ENCODE peak calls at places on chromosomes 6 and 20, in four cellular contexts. M is astrocyte of the spinal cord, A is psoas muscle, U is left ventricle myocardium inferior. W is an unnamed sample.

GRCh38 chr6:18415671-18416340 is 28.7 kb downstream of the RNF144B start:
- DNase-seq in M (peak), A (no peak), U (no peak), W (no peak)

GRCh38 chr20:50169329-50169823 is 15.9 kb upstream of the PEDS1 start:
- DNase-seq in M (peak), A (peak), U (peak), W (peak)

GRCh38 chr20:12966468-12967085 is 42.2 kb upstream of the SPTLC3 start:
- DNase-seq in M (peak), A (no peak), U (no peak), W (no peak)

GRCh38 chr6:136717297-136717990 is 74.8 kb downstream of the MAP3K5 start:
- DNase-seq in M (peak), A (no peak), U (no peak), W (no peak)

GRCh38 chr6:3808189-3808588 is 41.0 kb upstream of the FAM50B start:
- DNase-seq in M (no peak), A (no peak), U (no peak), W (no peak)

GRCh38 chr20:62768815-62769287 is 27.4 kb upstream of the MRGBP start:
- DNase-seq in M (peak), A (no peak), U (no peak), W (no peak)

GRCh38 chr20:8082025-8082424 is 50.0 kb upstream of the PLCB1 start:
- DNase-seq in M (no peak), A (no peak), U (no peak), W (no peak)

GRCh38 chr20:44644384-44645131 is 6.9 kb downstream of the ADA start:
- DNase-seq in M (no peak), A (no peak), U (no peak), W (no peak)

GRCh38 chr20:48626938-48627736 is 200.7 kb downstream of the PREX1 start:
- DNase-seq in M (no peak), A (peak), U (no peak), W (no peak)

GRCh38 chr20:23203951-23204730 is 118.0 kb upstream of the CD93 start:
- DNase-seq in M (no peak), A (no peak), U (no peak), W (no peak)

GRCh38 chr6:56860466-56860865 is 94.4 kb upstream of the BEND6 start:
- DNase-seq in M (peak), A (no peak), U (no peak), W (no peak)

GRCh38 chr6:13407368-13407708 is 79.0 kb upstream of the TBC1D7 start:
- DNase-seq in M (no peak), A (no peak), U (no peak), W (no peak)

GRCh38 chr6:166687538-166688259 is 60.6 kb upstream of the RPS6KA2 start:
- DNase-seq in M (no peak), A (no peak), U (no peak), W (no peak)

GRCh38 chr20:9518776-9519175 is 4.4 kb downstream of the LAMP5 start:
- DNase-seq in M (no peak), A (no peak), U (no peak), W (no peak)

GRCh38 chr6:110389689-110390382 is 25.5 kb downstream of the DDO start:
- DNase-seq in M (no peak), A (no peak), U (no peak), W (no peak)

GRCh38 chr6:157159339-157159738 is 164.0 kb downstream of the TMEM242 start:
- DNase-seq in M (no peak), A (no peak), U (no peak), W (no peak)

GRCh38 chr6:166355552-166355951 is 13.2 kb upstream of the SFT2D1 start:
- DNase-seq in M (no peak), A (no peak), U (no peak), W (no peak)

GRCh38 chr6:25481267-25481666 is 170.7 kb upstream of the SCGN start:
- DNase-seq in M (no peak), A (no peak), U (no peak), W (no peak)

GRCh38 chr20:577167-577791 is 32.8 kb downstream of the TCF15 start:
- DNase-seq in M (no peak), A (no peak), U (no peak), W (no peak)

GRCh38 chr20:50415516-50416268 is 94.5 kb upstream of the PTPN1 start:
- DNase-seq in M (peak), A (peak), U (peak), W (no peak)

GRCh38 chr6:87407531-87407895 is 259 bp upstream of the CFAP206 start:
- DNase-seq in M (peak), A (no peak), U (no peak), W (no peak)

GRCh38 chr6:13012977-13013680 is 296.6 kb downstream of the PHACTR1 start:
- DNase-seq in M (no peak), A (no peak), U (peak), W (peak)

GRCh38 chr6:3960754-3961361 is 111.7 kb downstream of the FAM50B start:
- DNase-seq in M (no peak), A (no peak), U (no peak), W (no peak)

GRCh38 chr20:57622579-57623381 is 2.6 kb upstream of the ZBP1 start:
- DNase-seq in M (peak), A (no peak), U (peak), W (peak)

GRCh38 chr20:37308098-37309050 is 18.9 kb downstream of the MANBAL start:
- DNase-seq in M (no peak), A (no peak), U (no peak), W (no peak)

GRCh38 chr20:59835448-59836395 is 97.7 kb downstream of the SYCP2 start:
- DNase-seq in M (peak), A (no peak), U (peak), W (peak)

GRCh38 chr20:53652859-53653520 is 59.4 kb upstream of the ZNF217 start:
- DNase-seq in M (no peak), A (no peak), U (no peak), W (no peak)

GRCh38 chr6:13194852-13195251 is 133.5 kb downstream of the TBC1D7 start:
- DNase-seq in M (peak), A (peak), U (no peak), W (peak)

GRCh38 chr6:120058410-120058809 is 708.8 kb upstream of the MAN1A1 start:
- DNase-seq in M (no peak), A (no peak), U (no peak), W (no peak)

GRCh38 chr6:135310291-135310690 is 129.2 kb downstream of the MYB start:
- DNase-seq in M (no peak), A (no peak), U (no peak), W (no peak)

GRCh38 chr6:135318728-135319469 is 137.8 kb downstream of the MYB start:
- DNase-seq in M (no peak), A (no peak), U (no peak), W (no peak)

GRCh38 chr6:135311446-135312200 is 130.5 kb downstream of the MYB start:
- DNase-seq in M (no peak), A (no peak), U (no peak), W (no peak)

GRCh38 chr6:135319819-135320218 is 138.7 kb downstream of the MYB start:
- DNase-seq in M (no peak), A (no peak), U (no peak), W (no peak)

DNA sequence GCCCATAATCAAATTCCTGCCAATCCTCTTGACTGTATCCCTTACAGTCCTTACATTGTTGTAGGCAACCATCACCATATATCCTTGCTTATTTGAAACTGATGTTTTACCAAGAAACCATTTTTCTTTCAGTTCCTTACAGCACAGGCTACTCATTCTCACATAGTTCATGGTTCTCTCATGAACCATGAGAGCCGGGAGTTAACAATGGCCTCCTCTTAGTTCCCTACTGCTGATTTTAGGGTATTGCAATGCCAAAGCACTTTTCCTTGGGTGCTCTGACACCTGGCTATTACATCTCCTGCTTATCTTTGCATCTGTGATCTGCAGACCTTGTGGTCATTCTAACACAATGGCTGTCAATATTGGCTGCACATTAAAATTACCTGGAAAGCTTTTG is 133.4 kb downstream of the MYB start:
- DNase-seq in M (no peak), A (no peak), U (no peak), W (no peak)
- TF ChIP-seq CTCF in M (no peak), A (no peak), U (no peak), W (no peak)

DNA sequence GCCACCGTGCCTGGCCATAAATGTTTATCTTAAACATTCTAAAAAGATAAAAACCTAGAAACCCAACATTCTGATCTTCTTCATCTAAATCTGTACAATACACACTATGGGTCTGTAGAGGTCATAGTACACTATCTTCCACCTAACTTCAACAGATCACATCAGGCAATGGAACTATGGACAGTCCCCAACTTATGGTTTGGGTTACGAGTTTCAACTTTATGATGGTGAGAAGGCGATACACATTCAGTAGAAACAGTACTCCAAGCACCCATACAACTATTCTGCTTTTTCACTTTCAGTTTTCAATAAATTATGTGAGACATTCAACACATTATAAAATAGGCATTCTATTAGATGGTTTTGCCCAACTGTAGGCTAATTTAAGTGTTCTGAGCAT is 23.1 kb downstream of the FKBP5 start:
- DNase-seq in M (no peak), A (no peak), U (no peak), W (no peak)
- TF ChIP-seq CTCF in M (no peak), A (no peak), U (no peak), W (no peak)

DNA sequence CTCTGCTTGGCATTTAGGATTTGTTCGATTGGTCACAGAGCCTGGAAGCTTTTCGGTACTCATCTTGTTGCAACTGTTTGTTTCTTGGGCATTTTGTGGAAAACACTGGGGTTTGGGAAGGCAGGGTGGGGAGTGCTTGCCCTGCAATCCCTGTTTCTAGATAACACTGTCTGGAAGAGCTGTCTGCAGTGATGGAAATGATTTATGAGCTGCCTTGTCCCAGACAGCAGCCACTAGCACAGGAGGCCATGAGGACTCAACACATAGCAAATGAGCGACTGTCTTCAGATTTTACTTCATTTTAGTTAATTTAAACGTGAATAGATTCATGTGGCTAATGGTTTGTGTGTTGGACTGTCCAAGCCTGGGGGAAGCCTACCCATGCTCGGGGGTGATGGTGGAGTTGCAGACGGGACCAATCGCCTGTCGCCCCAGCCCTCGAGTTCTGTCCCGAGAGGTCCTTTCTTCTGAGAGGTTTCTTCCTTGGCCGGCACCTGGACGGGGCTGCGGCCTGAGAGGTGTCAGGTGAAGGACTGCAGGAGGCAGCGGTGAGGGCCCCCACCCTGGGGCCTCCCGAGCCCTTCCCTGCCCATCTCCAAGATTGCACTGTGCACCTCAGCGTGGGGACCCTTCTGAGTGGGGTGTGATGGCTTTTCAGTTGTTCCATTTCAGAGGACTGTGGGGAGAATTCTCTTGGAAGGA is 55.3 kb downstream of the SMOC2 start:
- DNase-seq in M (no peak), A (no peak), U (no peak), W (no peak)
- TF ChIP-seq CTCF in M (no peak), A (no peak), U (no peak), W (no peak)

DNA sequence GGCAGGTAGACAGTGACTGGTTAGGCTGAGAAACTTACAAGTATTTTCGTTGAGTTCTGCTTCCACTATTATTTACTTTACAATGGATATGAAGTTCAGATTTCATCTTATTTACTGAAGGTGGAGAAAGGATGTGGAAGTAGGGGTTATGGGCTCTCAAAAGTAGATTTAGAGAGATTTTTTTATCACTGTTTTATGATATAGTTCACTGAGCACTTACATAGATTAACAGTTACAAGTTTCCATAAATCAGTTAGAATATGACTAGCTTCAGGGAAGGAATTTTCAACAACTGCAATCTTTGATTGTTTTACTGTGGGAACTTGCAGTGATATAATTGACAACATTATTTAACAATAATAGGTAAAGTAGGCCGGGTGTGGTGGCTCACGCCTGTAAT is 7.2 kb upstream of the TRMT11 start:
- DNase-seq in M (no peak), A (no peak), U (no peak), W (no peak)
- TF ChIP-seq CTCF in M (no peak), A (no peak), U (no peak), W (no peak)

GRCh38 chr6:129502261-129502660 is 207.7 kb downstream of the ARHGAP18 start:
- DNase-seq in M (no peak), A (no peak), U (no peak), W (no peak)

GRCh38 chr6:129501401-129502051 is 208.5 kb downstream of the ARHGAP18 start:
- DNase-seq in M (peak), A (peak), U (no peak), W (no peak)

GRCh38 chr6:129498950-129499870 is 210.8 kb downstream of the ARHGAP18 start:
- DNase-seq in M (peak), A (no peak), U (no peak), W (no peak)

GRCh38 chr6:129499871-129500219 is 210.1 kb downstream of the ARHGAP18 start:
- DNase-seq in M (no peak), A (no peak), U (no peak), W (no peak)

DNA sequence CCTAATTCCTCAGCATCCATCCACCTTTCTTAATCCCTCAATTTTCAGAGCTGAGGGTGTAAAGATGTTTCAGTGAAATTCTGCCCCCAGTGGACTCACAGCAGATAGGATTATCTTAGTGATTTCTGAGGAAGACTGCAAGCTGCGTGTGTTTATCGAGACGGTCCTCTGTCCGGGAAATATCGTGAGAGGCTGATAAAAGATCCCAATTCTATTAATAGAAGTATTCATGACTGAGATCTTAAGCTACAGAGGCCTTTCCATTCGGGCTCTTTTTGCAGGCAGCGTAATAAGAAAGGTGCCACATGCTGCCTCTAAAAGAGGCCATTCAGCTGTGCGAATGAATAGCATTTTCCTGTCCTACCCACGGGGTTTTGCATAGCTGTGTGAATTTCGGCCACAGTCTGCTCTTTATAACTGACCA is 209.0 kb downstream of the ARHGAP18 start:
- DNase-seq in M (no peak), A (no peak), U (no peak), W (peak)
- TF ChIP-seq CTCF in M (peak), A (peak), U (peak), W (peak)

GRCh38 chr6:169491482-169491881 is 210.3 kb downstream of the WDR27 start:
- DNase-seq in M (no peak), A (no peak), U (no peak), W (no peak)

GRCh38 chr6:169490409-169490708 is 211.5 kb downstream of the WDR27 start:
- DNase-seq in M (no peak), A (no peak), U (peak), W (no peak)

GRCh38 chr6:169489642-169490408 is 212.0 kb downstream of the WDR27 start:
- DNase-seq in M (no peak), A (no peak), U (no peak), W (no peak)

GRCh38 chr6:169490830-169491229 is 211.0 kb downstream of the WDR27 start:
- DNase-seq in M (peak), A (no peak), U (no peak), W (no peak)

GRCh38 chr6:169487579-169488205 is 214.1 kb downstream of the WDR27 start:
- DNase-seq in M (peak), A (no peak), U (no peak), W (no peak)
- TF ChIP-seq CTCF in M (peak), A (no peak), U (no peak), W (no peak)